ENCODE peak calls at places on chromosome 19, in six cellular contexts. P is OCI-LY7, U is PC-3, D is SK-N-SH, E is HCT116, W is PC-9. O is an unnamed sample. For H3K9me2, the result is how much of the 10 kb centered on the place peaks cover.

GRCh38 chr19:17125052-17125727 is 49.6 kb downstream of the MYO9B start:
- DNase-seq in P (peak), W (peak), E (no peak), U (no peak), D (no peak), O (no peak)

GRCh38 chr19:46413262-46414031 is at the start of gene CCDC8:
- DNase-seq in E (no peak), W (peak), D (no peak), U (no peak), P (no peak), O (peak)

GRCh38 chr19:39983695-39984302 is 12.8 kb downstream of the PSMC4 start:
- DNase-seq in W (no peak), E (no peak), U (no peak), P (no peak), D (no peak), O (no peak)

GRCh38 chr19:3243851-3244700 is 19.6 kb downstream of the CELF5 start:
- DNase-seq in E (peak), P (peak), W (peak), U (peak), D (no peak), O (peak)

GRCh38 chr19:4477034-4477801 is 5.1 kb downstream of the HDGFL2 start:
- DNase-seq in P (no peak), U (peak), E (no peak), D (no peak), W (no peak), O (no peak)

GRCh38 chr19:16325671-16326400 is 1.2 kb downstream of the KLF2 start:
- DNase-seq in E (no peak), D (peak), P (peak), U (no peak), W (no peak), O (peak)

GRCh38 chr19:8577247-8577646 is at the start of gene MYO1F:
- DNase-seq in U (no peak), W (no peak), E (no peak), D (no peak), P (peak), O (no peak)

GRCh38 chr19:29372921-29373797 is 152.6 kb upstream of the VSTM2B start:
- DNase-seq in D (no peak), P (no peak), W (no peak), E (no peak), U (no peak), O (peak)

GRCh38 chr19:3250675-3251074 is 26.2 kb downstream of the CELF5 start:
- DNase-seq in P (peak), D (peak), E (peak), W (peak), U (peak), O (no peak)

GRCh38 chr19:3570619-3571018 is 2.1 kb upstream of the HMG20B start:
- DNase-seq in P (no peak), U (no peak), E (no peak), W (no peak), D (no peak), O (no peak)

GRCh38 chr19:16197622-16198362 is at the start of gene AP1M1:
- DNase-seq in E (peak), U (peak), W (peak), P (peak), D (peak), O (peak)

GRCh38 chr19:35279985-35280821 is 2.1 kb upstream of the HAMP start:
- DNase-seq in W (no peak), E (no peak), P (peak), D (no peak), U (no peak), O (no peak)

GRCh38 chr19:410243-410781 is 1.4 kb upstream of the C2CD4C start:
- DNase-seq in D (peak), P (no peak), W (no peak), E (no peak), U (no peak), O (no peak)

GRCh38 chr19:4456566-4456842 is 1.1 kb downstream of the UBXN6 start:
- DNase-seq in W (no peak), D (peak), P (no peak), U (peak), E (no peak), O (peak)

GRCh38 chr19:3154957-3155736 is 19.3 kb downstream of the GNA15 start:
- DNase-seq in U (peak), W (peak), D (peak), P (peak), E (peak), O (no peak)

GRCh38 chr19:3986260-3987041 is 1.2 kb upstream of the EEF2 start:
- DNase-seq in U (peak), E (peak), W (peak), P (peak), D (peak), O (peak)

GRCh38 chr19:42606660-42607351 is 12.1 kb upstream of the CEACAM8 start:
- DNase-seq in E (peak), D (peak), P (peak), W (peak), U (peak), O (peak)

GRCh38 chr19:1826557-1827521 is 14.8 kb upstream of the ATP8B3 start:
- DNase-seq in E (no peak), W (no peak), U (no peak), P (no peak), D (peak), O (peak)

DNA sequence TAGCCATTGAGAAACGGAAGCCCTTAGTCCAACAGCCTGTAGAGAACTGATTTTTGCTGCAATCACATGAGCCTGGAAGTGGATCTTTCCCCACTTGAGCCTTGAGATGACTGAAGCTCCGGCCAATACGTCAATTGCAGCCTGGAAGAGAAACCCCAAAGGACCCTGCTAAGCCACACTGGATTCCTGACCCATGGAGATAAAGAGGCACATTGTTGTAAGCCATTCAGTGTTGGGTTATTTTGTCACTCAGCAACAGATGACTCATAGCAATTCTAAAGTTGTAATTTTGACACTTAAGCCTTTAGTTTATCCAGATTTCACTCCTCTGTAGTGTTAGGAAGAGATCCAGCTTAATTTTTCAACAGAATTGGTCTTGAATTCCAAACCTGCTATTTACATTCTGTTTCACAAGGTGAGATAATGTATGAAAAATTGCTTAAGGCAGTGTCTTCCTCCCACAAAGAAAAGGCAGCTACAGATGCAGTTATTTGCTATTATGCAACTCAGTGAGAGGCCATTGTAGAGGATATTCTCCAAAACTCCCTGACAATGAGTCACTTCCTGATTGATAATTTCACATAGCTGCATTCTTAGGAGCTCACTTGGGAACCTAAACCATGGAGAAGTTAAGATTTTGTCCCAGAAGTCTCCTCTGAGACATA is 59.4 kb upstream of the TSHZ3 start:
- DNase-seq in U (peak), W (no peak), D (no peak), P (no peak), E (no peak), O (peak)
- H3K9me2 ChIP-seq in U (under half), W (under half), D (under half), P (under half), E (under half), O (under half)

GRCh38 chr19:13430790-13431582 is 75.3 kb downstream of the CACNA1A start:
- DNase-seq in E (peak), W (peak), U (peak), D (peak), P (peak), O (peak)

GRCh38 chr19:13425151-13425550 is 81.1 kb downstream of the CACNA1A start:
- DNase-seq in P (no peak), E (no peak), W (no peak), D (no peak), U (peak), O (peak)

GRCh38 chr19:13427273-13428051 is 78.8 kb downstream of the CACNA1A start:
- DNase-seq in U (no peak), P (no peak), W (no peak), E (no peak), D (no peak), O (no peak)

GRCh38 chr19:13429563-13429962 is 76.7 kb downstream of the CACNA1A start:
- DNase-seq in P (no peak), W (no peak), D (no peak), U (peak), E (no peak), O (no peak)

DNA sequence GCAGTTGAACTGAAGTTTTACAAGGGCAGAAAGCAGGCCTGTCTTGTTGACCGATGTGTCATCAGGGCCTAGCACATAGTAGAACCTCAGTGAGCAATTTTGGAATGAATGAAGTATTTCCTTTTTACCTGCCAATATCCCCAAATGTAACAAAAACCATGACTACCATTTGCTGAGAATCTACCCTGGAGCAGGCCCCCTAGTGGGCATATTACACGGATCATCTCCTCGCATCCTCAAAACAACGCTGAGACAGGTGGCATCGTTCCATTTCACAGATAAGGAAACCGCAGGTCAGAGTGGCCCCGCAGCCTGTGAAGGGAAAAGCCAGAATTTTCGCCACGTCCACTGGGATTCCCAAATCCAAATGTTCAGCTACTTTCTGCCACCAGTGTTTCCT is 77.9 kb downstream of the CACNA1A start:
- DNase-seq in D (peak), W (no peak), P (peak), E (peak), U (peak), O (no peak)
- H3K27ac ChIP-seq in D (no peak), W (no peak), P (no peak), E (no peak), U (no peak), O (no peak)

DNA sequence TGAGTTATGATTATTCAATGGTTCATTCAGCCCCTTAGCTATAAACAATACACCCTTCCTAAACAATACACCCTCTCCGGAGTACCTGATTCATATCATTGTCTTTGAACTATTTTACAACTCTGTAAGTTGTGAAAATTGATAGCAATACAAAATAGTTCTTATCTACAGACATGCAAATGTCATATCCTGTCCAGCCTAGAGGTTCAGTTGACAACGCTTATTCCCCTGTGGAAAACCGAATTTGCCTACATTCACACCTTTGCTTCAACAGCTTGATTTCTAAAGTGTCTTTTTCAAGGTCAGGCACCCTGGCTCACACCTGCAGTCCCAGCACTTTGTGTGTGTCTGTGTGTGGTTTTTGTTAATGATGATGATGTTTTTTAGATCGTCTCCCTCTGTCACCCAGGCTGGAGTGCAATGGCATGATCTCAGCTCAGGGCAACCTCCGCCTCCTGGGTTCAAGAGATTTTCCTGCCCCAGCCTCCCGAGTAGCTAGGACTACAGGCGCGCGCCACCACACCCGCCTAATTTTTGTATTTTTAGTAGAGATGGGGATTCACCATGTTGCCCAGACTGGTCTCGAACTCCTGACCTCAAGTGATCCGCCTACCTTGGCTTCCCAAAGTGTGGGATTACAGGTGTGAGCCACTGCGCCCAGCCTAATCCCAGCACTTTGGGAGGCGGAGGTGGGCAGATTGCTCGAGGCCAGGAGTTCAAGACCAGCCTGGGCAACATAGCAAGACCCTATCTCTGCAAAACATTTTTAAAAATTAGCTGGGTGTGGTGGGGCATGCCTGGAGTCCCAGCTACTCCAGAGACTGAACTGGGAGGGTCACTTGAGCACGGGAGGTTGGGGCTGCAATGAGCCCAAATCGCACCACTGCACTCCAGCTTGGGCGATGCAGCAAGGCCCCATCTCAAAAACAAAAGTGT is 9.6 kb downstream of the C19orf53 start:
- DNase-seq in P (peak), W (no peak), D (no peak), U (no peak), E (no peak), O (no peak)
- H2AFZ ChIP-seq in P (peak), W (no peak), D (no peak), U (no peak), E (no peak), O (no peak)

GRCh38 chr19:48646192-48646911 is 365 bp upstream of the CA11 start:
- DNase-seq in P (peak), W (peak), U (peak), D (peak), E (peak), O (peak)
- H3K9me2 ChIP-seq in P (under half), W (under half), U (under half), D (under half), E (under half), O (under half)

GRCh38 chr19:38650180-38650775 is 2.8 kb downstream of the ACTN4 start:
- DNase-seq in P (no peak), U (no peak), E (no peak), W (no peak), D (no peak), O (peak)
- H3K27ac ChIP-seq in P (no peak), U (peak), E (peak), W (peak), D (peak), O (peak)

DNA sequence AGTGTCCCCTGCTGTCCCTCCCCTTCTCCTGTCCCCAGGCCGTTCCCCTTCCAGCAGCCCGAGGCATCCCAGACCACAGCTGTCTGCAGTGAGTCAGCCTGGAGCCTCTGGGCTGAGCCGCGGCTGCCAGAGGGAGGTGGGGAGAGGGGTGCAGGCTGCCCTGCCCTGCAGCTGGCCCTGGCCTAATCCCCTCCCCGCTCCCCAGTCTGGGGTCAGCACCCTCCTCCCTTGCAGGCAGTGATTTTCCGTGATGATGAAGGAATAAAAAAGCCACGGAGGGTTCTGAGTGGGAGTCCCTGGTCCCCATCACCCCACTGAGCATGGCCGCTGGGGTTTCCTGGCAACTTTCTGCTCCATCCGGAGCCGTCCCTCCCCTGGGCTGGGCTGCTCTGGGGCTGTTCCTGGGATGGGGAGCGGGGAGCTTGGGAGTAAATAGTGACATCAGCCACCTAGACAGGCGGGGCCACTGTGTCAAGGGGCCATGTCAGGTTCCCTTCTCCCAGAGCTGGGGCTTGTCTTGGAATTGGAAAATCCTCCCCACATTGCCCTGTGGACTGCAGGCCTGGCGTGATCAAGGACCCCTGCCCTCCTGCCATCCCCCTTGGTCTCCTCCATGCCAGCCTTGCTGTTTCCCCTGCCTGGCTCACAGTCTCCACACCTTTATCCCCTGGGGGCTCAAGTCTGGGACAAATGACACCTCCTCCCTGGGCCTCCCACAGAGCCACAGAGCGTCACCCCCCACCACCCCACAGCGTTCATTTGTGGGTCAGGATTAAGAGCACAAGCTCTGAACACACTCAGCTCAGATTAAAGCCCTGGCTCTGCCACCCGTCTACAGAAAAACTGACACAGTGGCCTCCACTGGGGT is 16.7 kb downstream of the SPC24 start:
- DNase-seq in W (peak), U (peak), D (peak), P (no peak), E (no peak), O (peak)
- H2AFZ ChIP-seq in W (no peak), U (peak), D (no peak), P (no peak), E (no peak), O (peak)

DNA sequence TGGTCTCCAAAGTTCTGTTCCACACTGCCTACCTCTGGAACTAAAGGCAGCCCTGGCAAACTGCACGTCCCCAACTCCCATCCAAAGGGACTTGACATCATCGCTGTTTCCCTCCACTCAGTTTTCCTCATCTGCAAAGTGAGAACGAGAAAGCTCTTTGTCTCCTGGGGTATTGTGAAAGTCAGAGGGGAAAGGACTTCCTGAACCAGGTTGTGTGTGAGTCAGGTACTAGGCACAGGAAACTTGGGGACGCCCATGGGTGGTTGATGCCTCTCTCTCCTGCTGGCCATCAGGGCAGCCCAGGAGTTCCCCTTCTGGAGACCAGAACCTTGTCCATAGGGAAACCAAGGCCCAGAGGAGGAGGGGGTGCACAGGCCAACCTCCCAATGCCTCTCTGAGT is 4.7 kb downstream of the CRLF1 start:
- DNase-seq in W (no peak), E (no peak), U (no peak), D (peak), P (no peak), O (no peak)
- H3K9me2 ChIP-seq in W (under half), E (under half), U (under half), D (under half), P (under half), O (under half)

GRCh38 chr19:6765738-6766356 is 1.4 kb downstream of the SH2D3A start:
- DNase-seq in P (peak), D (no peak), U (peak), W (peak), E (peak), O (peak)

GRCh38 chr19:6768236-6768785 is 1.1 kb upstream of the SH2D3A start:
- DNase-seq in E (no peak), W (no peak), U (no peak), D (no peak), P (no peak), O (no peak)

GRCh38 chr19:6766357-6767080 is 716 bp downstream of the SH2D3A start:
- DNase-seq in W (no peak), P (peak), E (no peak), U (no peak), D (no peak), O (no peak)

GRCh38 chr19:6767357-6768235 is at the start of gene SH2D3A:
- DNase-seq in W (peak), U (peak), P (peak), D (peak), E (peak), O (peak)

GRCh38 chr19:6767081-6767356 is 216 bp downstream of the SH2D3A start:
- DNase-seq in U (peak), D (no peak), P (peak), W (no peak), E (no peak), O (no peak)
- H3K27ac ChIP-seq in U (peak), D (no peak), P (peak), W (peak), E (peak), O (peak)

O was measured in hepatocyte.